ENCODE peak calls at places on chromosome 9, in nine cellular contexts. B is fibroblast of the aortic adventitia, O is thyroid gland, D is fibroblast of lung, K is transverse colon, U is RWPE1, R is endothelial cell, E is GM20000, J is bronchial epithelial cell. C is an unnamed sample.

GRCh38 chr9:92342825-92343488 is 17.2 kb downstream of the CENPP start:
- DNase-seq in O (no peak), U (peak; percentile 34), B (peak; percentile 82), K (no peak), J (peak; percentile 42), D (peak; percentile 45), E (no peak), R (no peak), C (no peak)

GRCh38 chr9:34592895-34593601 is 3.5 kb upstream of the CNTFR start:
- DNase-seq in U (no peak), O (peak; percentile 48), R (no peak), B (peak; percentile 18), E (no peak), D (no peak), K (peak; percentile 56), J (peak; percentile 39), C (no peak)

GRCh38 chr9:1775230-1775629 is 239.9 kb upstream of the SMARCA2 start:
- DNase-seq in O (no peak), E (no peak), U (no peak), R (no peak), J (no peak), B (no peak), K (no peak), D (no peak), C (no peak)

GRCh38 chr9:11163843-11164242 is 551.0 kb upstream of the PTPRD start:
- DNase-seq in J (no peak), O (no peak), R (no peak), U (no peak), E (no peak), K (no peak), D (no peak), B (no peak), C (no peak)

GRCh38 chr9:136978073-136978864 is 965 bp downstream of the PTGDS start:
- DNase-seq in U (peak; percentile 100), J (peak; percentile 0), B (peak; percentile 32), E (peak; percentile 88), R (peak; percentile 58), O (peak; percentile 60), K (peak; percentile 65), D (peak; percentile 27), C (peak; percentile 46)

GRCh38 chr9:36896296-36896695 is 137.8 kb downstream of the PAX5 start:
- DNase-seq in E (no peak), K (no peak), J (no peak), D (no peak), R (no peak), U (no peak), B (no peak), O (no peak), C (no peak)

GRCh38 chr9:79193001-79193400 is 378.8 kb upstream of the TLE4 start:
- DNase-seq in J (no peak), K (no peak), D (peak; percentile 97), O (no peak), U (no peak), R (no peak), B (peak; percentile 63), E (no peak), C (no peak)

GRCh38 chr9:133609311-133610098 is at the start of gene FAM163B:
- DNase-seq in E (no peak), K (no peak), J (no peak), R (peak; percentile 78), D (peak; percentile 49), B (peak; percentile 16), U (peak; percentile 73), O (peak; percentile 32), C (no peak)

GRCh38 chr9:96009690-96010477 is 134.4 kb downstream of the ERCC6L2 start:
- DNase-seq in D (peak; percentile 43), U (no peak), B (no peak), J (no peak), E (peak; percentile 50), K (peak; percentile 21), R (no peak), O (no peak), C (no peak)

GRCh38 chr9:83431470-83432060 is 106.6 kb downstream of the FRMD3 start:
- DNase-seq in J (no peak), O (peak; percentile 82), K (peak; percentile 28), D (no peak), B (peak; percentile 6), R (no peak), E (no peak), U (no peak), C (peak; percentile 5)

GRCh38 chr9:123536455-123536868 is 180.5 kb downstream of the CRB2 start:
- DNase-seq in K (no peak), B (no peak), R (no peak), U (no peak), D (no peak), J (no peak), O (no peak), E (peak; percentile 62), C (no peak)

GRCh38 chr9:113574381-113575262 is 111.1 kb downstream of the RGS3 start:
- DNase-seq in J (peak; percentile 94), D (peak; percentile 43), U (peak; percentile 91), K (no peak), O (peak; percentile 2), B (peak; percentile 79), E (no peak), R (no peak), C (no peak)

GRCh38 chr9:133784731-133785561 is 46.8 kb upstream of the SARDH start:
- DNase-seq in U (no peak), J (no peak), B (no peak), R (no peak), O (no peak), K (no peak), E (no peak), D (no peak), C (no peak)

GRCh38 chr9:120689860-120690259 is 24.4 kb downstream of the MEGF9 start:
- DNase-seq in O (no peak), E (no peak), J (no peak), R (no peak), D (peak; percentile 87), K (no peak), B (peak; percentile 41), U (no peak), C (no peak)

GRCh38 chr9:130444565-130445221 is at the start of gene ASS1:
- DNase-seq in K (peak; percentile 91), D (no peak), R (peak; percentile 28), B (no peak), O (peak; percentile 95), U (peak; percentile 80), E (peak; percentile 79), J (no peak), C (peak; percentile 83)

GRCh38 chr9:35726876-35727438 is 5.0 kb downstream of the TLN1 start:
- DNase-seq in O (peak; percentile 41), J (no peak), K (peak; percentile 49), E (peak; percentile 39), R (no peak), U (no peak), B (peak; percentile 53), D (peak; percentile 62), C (no peak)
- TF ChIP-seq CTCF in O (no peak), J (peak; percentile 19), K (no peak), E (peak; percentile 16), R (no peak), U (no peak), B (no peak), D (peak; percentile 6), C (no peak)

DNA sequence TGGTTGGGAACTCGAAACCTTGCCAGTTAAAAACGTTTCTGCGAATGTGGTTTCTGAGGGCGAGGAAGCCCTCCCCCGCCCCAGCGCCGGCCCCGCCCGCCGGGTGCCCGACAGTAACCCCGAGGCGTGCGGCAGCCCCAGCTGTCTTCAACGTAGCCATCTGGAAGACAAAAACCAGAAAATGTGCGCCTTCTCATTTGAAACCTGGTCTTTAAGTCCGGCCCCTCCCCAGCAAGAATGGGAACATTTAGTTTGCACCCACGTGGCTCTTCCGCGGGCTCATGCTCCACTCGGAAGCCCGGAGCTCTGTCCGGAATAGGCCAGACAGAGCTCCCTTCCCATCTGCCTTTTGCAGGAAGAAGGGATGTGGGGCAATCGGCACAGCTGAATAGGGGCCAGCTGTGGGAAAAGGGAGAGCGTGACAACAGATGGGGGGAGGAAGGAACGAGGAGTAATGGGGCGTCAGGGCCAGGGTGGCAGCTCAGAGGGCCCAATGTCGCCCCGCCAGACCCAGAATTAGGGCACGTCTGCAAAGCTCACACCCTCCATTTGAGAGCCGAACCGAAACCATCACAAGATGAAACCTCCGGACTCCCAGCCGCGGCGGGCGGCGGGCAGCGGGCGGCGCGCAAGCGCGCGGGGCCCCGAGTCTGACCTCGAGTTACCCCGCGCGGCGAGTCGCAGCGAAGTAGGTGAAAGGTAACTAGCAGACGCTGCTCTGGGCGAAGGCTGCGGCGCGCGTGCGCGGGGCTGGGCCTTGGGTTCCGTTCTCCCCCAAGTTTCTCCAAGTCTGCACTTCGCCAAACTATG is 63.4 kb upstream of the ABCA1 start:
- DNase-seq in E (peak; percentile 74), O (peak; percentile 89), K (peak; percentile 95), J (peak; percentile 55), R (peak; percentile 84), D (peak; percentile 86), B (peak; percentile 87), U (peak; percentile 88), C (peak; percentile 56)
- TF ChIP-seq CTCF in E (no peak), O (no peak), K (no peak), J (no peak), R (no peak), D (no peak), B (no peak), U (no peak), C (no peak)

DNA sequence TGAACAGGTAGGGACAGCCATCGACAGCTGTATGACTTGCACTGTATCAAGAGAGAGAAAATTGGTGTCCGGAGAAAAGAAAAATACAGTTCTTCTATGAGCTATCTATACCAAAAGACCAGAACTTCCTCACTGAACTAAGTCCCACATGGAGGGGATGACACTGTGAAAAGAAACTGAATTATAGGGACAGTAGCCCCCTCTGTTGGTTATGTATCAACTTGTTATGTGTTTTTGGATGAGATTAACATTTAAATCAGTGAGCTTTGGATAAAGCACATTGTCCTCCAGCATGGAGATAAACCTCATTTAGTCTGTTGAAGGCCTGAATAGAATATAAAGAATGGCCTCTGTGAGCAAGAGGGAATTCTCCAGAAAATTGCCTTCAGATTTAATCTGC is 176.6 kb upstream of the SH3GL2 start:
- DNase-seq in B (peak; percentile 30), D (peak; percentile 10), E (no peak), R (peak; percentile 11), U (peak; percentile 7), J (peak; percentile 23), K (no peak), O (no peak), C (no peak)
- TF ChIP-seq CTCF in B (no peak), D (no peak), E (no peak), R (peak; percentile 41), U (no peak), J (no peak), K (no peak), O (no peak), C (no peak)

GRCh38 chr9:107275530-107275929 is 7.5 kb upstream of the RAD23B start:
- DNase-seq in B (no peak), R (no peak), K (no peak), O (no peak), E (no peak), D (no peak), J (no peak), U (no peak), C (no peak)

GRCh38 chr9:107274953-107275422 is 8.1 kb upstream of the RAD23B start:
- DNase-seq in U (peak; percentile 93), J (peak; percentile 98), B (peak; percentile 99), D (peak; percentile 99), E (no peak), O (no peak), R (no peak), K (no peak), C (no peak)

GRCh38 chr9:107273634-107274033 is 9.4 kb upstream of the RAD23B start:
- DNase-seq in O (peak; percentile 20), J (no peak), D (no peak), E (no peak), R (no peak), K (no peak), U (no peak), B (no peak), C (no peak)

GRCh38 chr9:107276966-107277710 is 5.9 kb upstream of the RAD23B start:
- DNase-seq in O (no peak), B (peak; percentile 87), J (no peak), K (no peak), R (no peak), U (no peak), D (peak; percentile 81), E (no peak), C (no peak)

GRCh38 chr9:107274096-107274495 is 9.0 kb upstream of the RAD23B start:
- DNase-seq in U (no peak), J (no peak), D (no peak), O (no peak), R (no peak), B (no peak), E (no peak), K (no peak), C (no peak)
- TF ChIP-seq CTCF in U (no peak), J (no peak), D (no peak), O (no peak), R (peak; percentile 35), B (peak; percentile 10), E (no peak), K (no peak), C (no peak)